ENCODE peak calls at places on chromosomes 1 and 21, in five cellular contexts. B is NCI-H1105 treated with DMSO at 0.1 percent for 48 hours, R is NCI-H187, Y is AG09309, H is NCI-H1417. N is an unnamed sample.

GRCh38 chr1:245201827-245202226 is 47.0 kb downstream of the KIF26B start:
- DNase-seq in B (no peak), H (no peak), Y (no peak), R (no peak), N (no peak)

GRCh38 chr21:42154237-42155044 is 64.5 kb upstream of the ABCG1 start:
- DNase-seq in R (no peak), B (no peak), Y (no peak), H (no peak), N (no peak)

GRCh38 chr1:230992100-230992774 is 13.3 kb downstream of the ARV1 start:
- DNase-seq in B (peak), H (no peak), R (no peak), Y (no peak), N (no peak)

GRCh38 chr1:151885479-151885878 is 23.8 kb downstream of the THEM4 start:
- DNase-seq in R (no peak), H (no peak), Y (no peak), B (no peak), N (no peak)

GRCh38 chr1:157073944-157074685 is 25.5 kb downstream of the ETV3L start:
- DNase-seq in B (no peak), Y (peak), H (peak), R (peak), N (no peak)

GRCh38 chr1:20430355-20431290 is 55.4 kb downstream of the CAMK2N1 start:
- DNase-seq in R (no peak), B (peak), H (peak), Y (no peak), N (no peak)

GRCh38 chr1:98940069-98940468 is 64.6 kb downstream of the PLPPR5 start:
- DNase-seq in Y (no peak), R (no peak), H (no peak), B (no peak), N (no peak)

GRCh38 chr1:107964397-107965111 is 426 bp downstream of the VAV3 start:
- DNase-seq in B (peak), R (no peak), H (peak), Y (no peak), N (no peak)

GRCh38 chr1:173297798-173298391 is 90.8 kb upstream of the TNFSF4 start:
- DNase-seq in R (no peak), H (no peak), B (no peak), Y (no peak), N (no peak)

GRCh38 chr1:199855580-199855979 is 171.9 kb upstream of the NR5A2 start:
- DNase-seq in B (no peak), H (no peak), R (no peak), Y (peak), N (peak)

GRCh38 chr1:154951901-154952657 is 3.8 kb downstream of the PBXIP1 start:
- DNase-seq in R (no peak), H (no peak), Y (no peak), B (no peak), N (no peak)

GRCh38 chr1:169601096-169601881 is 15.0 kb upstream of the F5 start:
- DNase-seq in H (peak), R (no peak), B (peak), Y (no peak), N (no peak)

GRCh38 chr1:204992499-204992898 is 50.5 kb upstream of the CNTN2 start:
- DNase-seq in Y (no peak), B (no peak), H (no peak), R (no peak), N (no peak)

GRCh38 chr1:39960461-39960958 is 5.6 kb downstream of the MFSD2A start:
- DNase-seq in H (peak), B (peak), R (peak), Y (no peak), N (no peak)